ENCODE peak calls at places on chromosomes 11 and 22, in six cellular contexts. W is Ammon's horn; R is COR-L47; O is CD8-positive, alpha-beta T cell; K is naive B cell; U is colonic mucosa. T is an unnamed sample.

GRCh38 chr22:39471421-39472141 is 14.8 kb downstream of the MGAT3 start:
- DNase-seq in W (no peak), R (no peak), O (no peak), K (no peak), U (peak), T (no peak)

GRCh38 chr22:46169628-46170027 is 19.3 kb downstream of the PPARA start:
- DNase-seq in W (no peak), R (no peak), O (no peak), K (no peak), U (no peak), T (no peak)

GRCh38 chr11:87596176-87596575 is 558.4 kb downstream of the TMEM135 start:
- DNase-seq in W (no peak), R (no peak), O (no peak), K (no peak), U (no peak), T (no peak)

GRCh38 chr11:13329670-13330401 is 52.2 kb downstream of the BMAL1 start:
- DNase-seq in W (peak), R (peak), O (no peak), K (no peak), U (no peak), T (peak)

GRCh38 chr11:74138572-74138971 is 32.2 kb downstream of the C2CD3 start:
- DNase-seq in W (peak), R (no peak), O (no peak), K (no peak), U (peak), T (peak)

GRCh38 chr11:128720522-128720985 is 26.7 kb downstream of the FLI1 start:
- DNase-seq in W (no peak), R (no peak), O (peak), K (no peak), U (no peak), T (no peak)

GRCh38 chr11:104852811-104853210 is 45.4 kb downstream of the CASP12 start:
- DNase-seq in W (no peak), R (no peak), O (no peak), K (no peak), U (no peak), T (no peak)

GRCh38 chr22:32802291-32802826 is 854 bp downstream of the TIMP3 start:
- DNase-seq in W (no peak), R (no peak), O (no peak), K (no peak), U (no peak), T (no peak)

GRCh38 chr11:70241709-70242108 is 28.8 kb upstream of the PPFIA1 start:
- DNase-seq in W (no peak), R (no peak), O (no peak), K (no peak), U (no peak), T (no peak)

GRCh38 chr11:10348650-10349280 is 43.9 kb downstream of the ADM start:
- DNase-seq in W (no peak), R (no peak), O (no peak), K (no peak), U (no peak), T (peak)

GRCh38 chr11:111225871-111226270 is 19.7 kb upstream of the POU2AF2 start:
- DNase-seq in W (peak), R (no peak), O (no peak), K (no peak), U (no peak), T (no peak)

GRCh38 chr11:118374729-118375128 is 15.3 kb downstream of the UBE4A start:
- DNase-seq in W (peak), R (no peak), O (no peak), K (no peak), U (no peak), T (no peak)

GRCh38 chr11:45455536-45455935 is 169.4 kb upstream of the SYT13 start:
- DNase-seq in W (no peak), R (no peak), O (no peak), K (no peak), U (no peak), T (no peak)

GRCh38 chr11:110112457-110112856 is 19.3 kb downstream of the ZC3H12C start:
- DNase-seq in W (no peak), R (no peak), O (no peak), K (no peak), U (no peak), T (no peak)

GRCh38 chr11:88704505-88704904 is 361.3 kb downstream of the GRM5 start:
- DNase-seq in W (no peak), R (no peak), O (no peak), K (no peak), U (no peak), T (peak)

GRCh38 chr11:71181566-71181965 is 70.8 kb downstream of the SHANK2 start:
- DNase-seq in W (no peak), R (no peak), O (no peak), K (no peak), U (no peak), T (no peak)

GRCh38 chr11:4459470-4459869 is 10.4 kb downstream of the OR52K2 start:
- DNase-seq in W (peak), R (no peak), O (no peak), K (no peak), U (peak), T (peak)

GRCh38 chr11:132620423-132620822 is 911.9 kb downstream of the OPCML start:
- DNase-seq in W (no peak), R (peak), O (no peak), K (no peak), U (no peak), T (no peak)

GRCh38 chr11:35177370-35177769 is 38.4 kb downstream of the CD44 start:
- DNase-seq in W (no peak), R (no peak), O (peak), K (no peak), U (no peak), T (no peak)

T was measured in MCF 10A.